ENCODE peak calls at places on chromosome 17, in ten cellular contexts. F is mammary epithelial cell, P is nephron progenitor cell, R is PC-3, V is cardiac fibroblast, E is omental fat pad, B is testis, D is A673, S is D721Med, H is GM06990. J is an unnamed sample.

GRCh38 chr17:64024215-64024654 is 3.8 kb upstream of the ICAM2 start:
- DNase-seq in R (no peak), P (no peak), H (no peak), F (no peak), D (no peak), V (no peak), E (no peak), B (peak; percentile 9), S (no peak), J (no peak)

GRCh38 chr17:19470529-19471261 is 59.7 kb downstream of the RNF112 start:
- DNase-seq in F (no peak), H (no peak), D (no peak), R (no peak), V (peak; percentile 44), B (peak; percentile 87), P (peak; percentile 44), S (no peak), E (no peak), J (no peak)

GRCh38 chr17:29141484-29141835 is 38.7 kb downstream of the MYO18A start:
- DNase-seq in R (no peak), H (no peak), F (no peak), B (no peak), D (no peak), P (no peak), S (no peak), E (no peak), V (no peak), J (no peak)

GRCh38 chr17:82931696-82932060 is 91.9 kb upstream of the ZNF750 start:
- DNase-seq in H (no peak), D (peak; percentile 85), R (peak; percentile 29), F (peak; percentile 81), P (no peak), B (peak; percentile 77), E (peak; percentile 46), S (no peak), V (peak; percentile 94), J (peak; percentile 4)

GRCh38 chr17:74737299-74738050 is 419 bp downstream of the RAB37 start:
- DNase-seq in S (no peak), H (peak; percentile 52), E (no peak), P (peak; percentile 51), B (no peak), V (no peak), R (peak; percentile 28), D (peak; percentile 61), F (no peak), J (peak; percentile 45)

GRCh38 chr17:79915850-79916430 is 76.7 kb upstream of the CBX4 start:
- DNase-seq in H (no peak), V (peak; percentile 52), P (no peak), S (no peak), F (peak; percentile 37), B (no peak), R (peak; percentile 80), E (no peak), D (no peak), J (no peak)

GRCh38 chr17:79937981-79938695 is 97.5 kb downstream of the TBC1D16 start:
- DNase-seq in B (no peak), R (no peak), S (peak; percentile 98), P (no peak), D (peak; percentile 78), E (no peak), V (no peak), F (no peak), H (no peak), J (no peak)

GRCh38 chr17:77466140-77466539 is 325.4 kb downstream of the SEC14L1 start:
- DNase-seq in S (no peak), P (peak; percentile 59), H (no peak), V (no peak), B (no peak), F (no peak), R (no peak), D (no peak), E (no peak), J (no peak)

GRCh38 chr17:83187782-83188311 is 108.4 kb downstream of the METRNL start:
- DNase-seq in D (no peak), V (no peak), H (no peak), E (no peak), R (no peak), B (no peak), P (no peak), F (no peak), S (no peak), J (no peak)

GRCh38 chr17:78838574-78839005 is 2.0 kb downstream of the USP36 start:
- DNase-seq in H (no peak), P (no peak), S (no peak), D (no peak), R (peak; percentile 93), B (no peak), E (no peak), V (no peak), F (no peak), J (no peak)

GRCh38 chr17:1111599-1112443 is 68.0 kb downstream of the ABR start:
- DNase-seq in B (no peak), E (no peak), P (no peak), F (no peak), S (no peak), R (no peak), D (no peak), V (no peak), H (no peak), J (no peak)

GRCh38 chr17:63116967-63117366 is 150.9 kb downstream of the TANC2 start:
- DNase-seq in S (no peak), V (peak; percentile 29), R (no peak), B (no peak), H (no peak), D (peak; percentile 4), P (peak; percentile 9), E (no peak), F (peak; percentile 11), J (no peak)

GRCh38 chr17:8611135-8611534 is 19.4 kb downstream of the MYH10 start:
- DNase-seq in P (no peak), S (no peak), H (no peak), E (no peak), B (no peak), R (no peak), F (peak; percentile 28), V (peak; percentile 66), D (no peak), J (no peak)

DNA sequence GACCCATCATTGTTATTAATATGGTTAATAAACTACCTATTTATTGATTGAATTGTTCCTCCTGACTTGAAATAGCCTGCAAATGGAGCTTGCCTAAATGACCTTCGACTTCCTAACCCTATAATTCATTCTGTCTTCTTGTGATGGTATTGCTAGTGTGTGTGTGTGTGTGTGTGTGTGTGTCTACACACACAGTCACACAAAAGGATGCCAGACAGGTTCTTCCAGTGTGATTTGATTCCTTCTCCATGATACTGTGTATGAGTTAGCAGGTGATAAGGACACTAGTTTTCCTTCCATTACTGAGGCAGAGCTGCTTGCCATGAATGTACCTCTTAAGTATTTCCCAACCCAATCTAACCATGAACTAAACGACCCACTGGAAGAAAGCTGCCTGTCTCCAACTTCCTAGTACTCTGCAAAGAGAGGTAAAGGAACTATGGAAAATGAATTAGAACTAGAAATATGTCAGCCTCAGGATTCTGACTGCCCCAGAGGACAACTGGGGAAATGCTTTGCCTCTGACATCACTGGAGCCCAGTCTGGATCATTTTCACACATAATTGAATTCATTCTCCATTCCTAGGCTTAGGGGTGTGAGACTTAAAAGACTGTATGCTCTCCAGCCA is 3.5 kb upstream of the CDC6 start:
- DNase-seq in R (peak; percentile 90), E (no peak), F (peak; percentile 92), V (peak; percentile 78), P (no peak), D (peak; percentile 30), H (no peak), S (no peak), B (no peak), J (no peak)
- TF ChIP-seq CTCF in R (no peak), E (no peak), F (peak; percentile 26), V (peak; percentile 47), P (no peak), D (no peak), H (no peak), S (no peak), B (no peak), J (no peak)

GRCh38 chr17:69913241-69914015 is 161.6 kb upstream of the KCNJ16 start:
- DNase-seq in D (no peak), H (no peak), F (no peak), E (no peak), B (no peak), R (no peak), S (no peak), P (no peak), V (no peak), J (no peak)
- TF ChIP-seq CTCF in D (no peak), H (no peak), F (no peak), E (no peak), B (no peak), R (no peak), S (no peak), P (no peak), V (no peak), J (no peak)

DNA sequence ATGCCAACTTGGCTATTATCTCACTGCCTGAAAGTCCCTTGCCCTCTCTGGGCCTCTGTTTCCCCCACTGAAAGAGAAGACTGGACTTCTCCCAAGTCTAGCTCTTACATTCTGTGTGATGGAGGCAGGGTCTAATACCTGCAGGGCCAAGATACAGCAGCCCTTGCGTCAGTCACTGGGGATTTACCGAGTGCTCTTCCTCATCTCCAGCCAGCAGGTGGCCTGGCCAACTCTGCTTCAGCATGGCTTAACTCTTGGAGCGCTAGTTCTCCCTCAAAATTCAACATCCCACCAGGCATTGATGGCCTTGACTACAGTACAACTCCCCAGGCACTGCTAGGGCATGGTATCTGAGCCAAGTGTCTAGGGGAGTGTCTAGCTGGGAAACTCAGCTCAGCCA is 19.9 kb upstream of the MTMR4 start:
- DNase-seq in H (no peak), R (no peak), S (no peak), E (no peak), P (no peak), F (no peak), V (no peak), D (no peak), B (no peak), J (no peak)
- TF ChIP-seq CTCF in H (no peak), R (peak; percentile 27), S (no peak), E (no peak), P (no peak), F (no peak), V (no peak), D (no peak), B (no peak), J (no peak)

DNA sequence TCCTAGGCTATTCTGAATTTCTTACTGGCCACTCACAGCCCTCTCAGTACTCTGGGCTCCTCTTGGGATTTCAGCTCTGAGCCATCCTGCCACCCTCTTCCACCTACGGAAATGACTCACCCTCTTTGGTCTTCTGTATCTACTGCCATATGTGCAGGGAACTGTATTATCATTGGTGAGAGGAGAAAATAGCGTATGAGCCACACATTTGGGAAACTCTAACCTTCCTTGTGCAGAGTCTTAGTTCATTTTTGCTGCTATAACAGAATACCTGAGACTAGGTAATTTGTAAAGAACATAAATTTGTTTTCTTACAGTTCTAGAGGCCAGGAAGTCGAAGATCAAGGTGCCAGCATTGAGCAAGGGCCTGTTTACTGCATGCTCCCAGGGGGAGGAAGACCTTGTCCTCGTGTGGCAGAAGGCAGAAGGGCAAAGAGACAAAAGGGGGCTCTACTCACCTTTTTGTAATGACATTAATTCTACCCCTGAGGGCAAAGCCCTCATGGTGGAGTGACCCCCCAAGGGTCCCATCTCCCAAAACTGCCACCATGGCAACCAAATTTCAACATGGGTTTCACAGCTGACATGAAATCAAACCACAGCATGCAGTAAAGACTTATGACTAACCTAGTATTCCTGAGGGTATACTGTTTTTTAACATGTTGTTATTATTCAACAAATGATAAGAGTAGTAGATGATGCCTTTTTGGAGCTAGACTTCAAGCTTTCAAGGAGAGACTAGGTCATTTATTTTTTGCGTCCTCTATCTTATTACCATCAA is 191.8 kb downstream of the PRKCA start:
- DNase-seq in B (no peak), S (no peak), D (peak; percentile 90), E (no peak), H (no peak), V (peak; percentile 98), R (peak; percentile 92), F (peak; percentile 89), P (no peak), J (no peak)
- TF ChIP-seq CTCF in B (no peak), S (no peak), D (no peak), E (no peak), H (no peak), V (no peak), R (no peak), F (no peak), P (no peak), J (no peak)

J was measured in activated B cell treated with CpG ODN at 0.5 μM for 24 hours.